ENCODE peak calls at places on chromosome 2, in five cellular contexts. One of them, this sample, is unnamed.

GRCh38 chr2:25763575-25763974 is 90.2 kb upstream of the DTNB start:
- DNase-seq in NCI-H2081: no peak
- DNase-seq in EL: no peak
- DNase-seq in epithelial cell of esophagus: no peak
- DNase-seq in hypothalamus: no peak
- DNase-seq in this sample: no peak

GRCh38 chr2:190499273-190499672 is 35.2 kb downstream of the NEMP2 start:
- DNase-seq in NCI-H2081: no peak
- DNase-seq in EL: no peak
- DNase-seq in epithelial cell of esophagus: no peak
- DNase-seq in hypothalamus: no peak
- DNase-seq in this sample: no peak

GRCh38 chr2:128396500-128396891 is 77.8 kb upstream of the HS6ST1 start:
- DNase-seq in epithelial cell of esophagus: peak; percentile 54
- DNase-seq in NCI-H2081: peak; percentile 43
- DNase-seq in EL: no peak
- DNase-seq in hypothalamus: no peak
- DNase-seq in this sample: peak; percentile 79

GRCh38 chr2:42810971-42811865 is 18.8 kb upstream of the HAAO start:
- DNase-seq in hypothalamus: peak; percentile 61
- DNase-seq in NCI-H2081: no peak
- DNase-seq in epithelial cell of esophagus: no peak
- DNase-seq in EL: peak; percentile 76
- DNase-seq in this sample: peak; percentile 46

GRCh38 chr2:151762694-151763093 is 28.4 kb upstream of the NEB start:
- DNase-seq in NCI-H2081: no peak
- DNase-seq in EL: no peak
- DNase-seq in epithelial cell of esophagus: no peak
- DNase-seq in hypothalamus: no peak
- DNase-seq in this sample: no peak

GRCh38 chr2:98519156-98519555 is 74.5 kb downstream of the INPP4A start:
- DNase-seq in NCI-H2081: no peak
- DNase-seq in EL: no peak
- DNase-seq in hypothalamus: no peak
- DNase-seq in epithelial cell of esophagus: no peak
- DNase-seq in this sample: no peak

GRCh38 chr2:229921101-229921891 is 513 bp downstream of the TRIP12 start:
- DNase-seq in NCI-H2081: peak; percentile 71
- DNase-seq in epithelial cell of esophagus: peak; percentile 65
- DNase-seq in EL: peak; percentile 86
- DNase-seq in hypothalamus: peak; percentile 51
- DNase-seq in this sample: peak; percentile 80

GRCh38 chr2:40448476-40449079 is 3.3 kb downstream of the SLC8A1 start:
- DNase-seq in NCI-H2081: peak; percentile 77
- DNase-seq in EL: peak; percentile 62
- DNase-seq in hypothalamus: no peak
- DNase-seq in epithelial cell of esophagus: peak; percentile 51
- DNase-seq in this sample: peak; percentile 33

GRCh38 chr2:46929612-46930011 is 14.0 kb upstream of the MCFD2 start:
- DNase-seq in hypothalamus: no peak
- DNase-seq in NCI-H2081: no peak
- DNase-seq in epithelial cell of esophagus: no peak
- DNase-seq in EL: peak; percentile 28
- DNase-seq in this sample: no peak

GRCh38 chr2:215931256-215931903 is 82.0 kb downstream of the MREG start:
- DNase-seq in epithelial cell of esophagus: peak; percentile 81
- DNase-seq in NCI-H2081: peak; percentile 74
- DNase-seq in hypothalamus: no peak
- DNase-seq in EL: peak; percentile 79
- DNase-seq in this sample: peak; percentile 79

GRCh38 chr2:73896362-73897239 is 3.8 kb downstream of the ACTG2 start:
- DNase-seq in EL: peak; percentile 77
- DNase-seq in epithelial cell of esophagus: no peak
- DNase-seq in NCI-H2081: no peak
- DNase-seq in hypothalamus: no peak
- DNase-seq in this sample: no peak

GRCh38 chr2:124283090-124283489 is 258.0 kb downstream of the CNTNAP5 start:
- DNase-seq in EL: peak; percentile 3
- DNase-seq in hypothalamus: no peak
- DNase-seq in NCI-H2081: peak; percentile 3
- DNase-seq in epithelial cell of esophagus: peak; percentile 5
- DNase-seq in this sample: no peak

This sample was measured in retina.